ENCODE peak calls at places on chromosomes 1 and 21, in nine cellular contexts. I is iPS-NIHi11; L is cardiac fibroblast; W is HTR-8/SVneo; J is retina; C is hepatic stellate cell; Q is activated T-helper 9 cell treated with anti-CD3 and anti-CD28 coated beads, Interleukin-2, amount 50 U/mL, for 16 hours; Z is HS-5; M is CD8-positive, alpha-beta memory T cell. G is an unnamed sample.
A peak's percentile ranks its signal among the peaks of the same experiment; 100 is the strongest.

GRCh38 chr1:41902125-41902524 is 16.6 kb downstream of the HIVEP3 start:
- DNase-seq in I (no peak), L (peak; percentile 90), W (peak; percentile 76), J (no peak), C (peak; percentile 80), Q (no peak), Z (peak; percentile 80), M (no peak), G (peak; percentile 51)

GRCh38 chr1:244730153-244730933 is 77.4 kb downstream of the DESI2 start:
- DNase-seq in I (peak; percentile 71), L (peak; percentile 43), W (no peak), J (peak; percentile 86), C (peak; percentile 30), Q (no peak), Z (no peak), M (peak; percentile 52), G (peak; percentile 46)

GRCh38 chr1:20930427-20930826 is 143.3 kb upstream of the HP1BP3 start:
- DNase-seq in I (no peak), L (no peak), W (no peak), J (no peak), C (no peak), Q (no peak), Z (no peak), M (no peak), G (no peak)

GRCh38 chr1:244920911-244921310 is 56.6 kb upstream of the HNRNPU start:
- DNase-seq in I (no peak), L (peak; percentile 21), W (no peak), J (no peak), C (no peak), Q (no peak), Z (no peak), M (no peak), G (peak; percentile 12)

GRCh38 chr1:223886516-223886921 is 40.8 kb upstream of the TP53BP2 start:
- DNase-seq in I (no peak), L (no peak), W (no peak), J (no peak), C (no peak), Q (no peak), Z (no peak), M (no peak), G (no peak)

GRCh38 chr1:37658486-37658885 is 23.8 kb upstream of the RSPO1 start:
- DNase-seq in I (no peak), L (no peak), W (no peak), J (no peak), C (no peak), Q (no peak), Z (no peak), M (no peak), G (no peak)

GRCh38 chr1:204846546-204846945 is 24.1 kb upstream of the NFASC start:
- DNase-seq in I (no peak), L (no peak), W (no peak), J (no peak), C (no peak), Q (no peak), Z (no peak), M (no peak), G (no peak)

GRCh38 chr1:227741166-227741870 is 6.1 kb downstream of the SNAP47 start:
- DNase-seq in I (no peak), L (no peak), W (no peak), J (no peak), C (no peak), Q (no peak), Z (no peak), M (no peak), G (no peak)

GRCh38 chr21:23968008-23968407 is 1639.3 kb downstream of the MRPL39 start:
- DNase-seq in I (no peak), L (no peak), W (no peak), J (no peak), C (no peak), Q (no peak), Z (no peak), M (no peak), G (no peak)

GRCh38 chr1:153395776-153396175 is 4.9 kb upstream of the S100A8 start:
- DNase-seq in I (no peak), L (no peak), W (no peak), J (no peak), C (no peak), Q (no peak), Z (no peak), M (no peak), G (no peak)

GRCh38 chr21:45623436-45623835 is 20.1 kb upstream of the PCBP3 start:
- DNase-seq in I (no peak), L (no peak), W (no peak), J (no peak), C (no peak), Q (no peak), Z (no peak), M (no peak), G (no peak)

GRCh38 chr1:61477301-61477700 is 247.6 kb downstream of the TM2D1 start:
- DNase-seq in I (peak; percentile 45), L (no peak), W (no peak), J (no peak), C (no peak), Q (no peak), Z (no peak), M (no peak), G (no peak)

GRCh38 chr1:147664206-147664605 is 6.1 kb downstream of the ACP6 start:
- DNase-seq in I (no peak), L (no peak), W (no peak), J (no peak), C (no peak), Q (no peak), Z (no peak), M (no peak), G (peak; percentile 5)

GRCh38 chr1:168261390-168261789 is 19.3 kb upstream of the TBX19 start:
- DNase-seq in I (no peak), L (peak; percentile 58), W (no peak), J (no peak), C (peak; percentile 46), Q (no peak), Z (peak; percentile 49), M (no peak), G (peak; percentile 56)